ENCODE peak calls at places on chromosomes 4 and X, in five cellular contexts. One of them, this sample, is unnamed.

GRCh38 chr4:66906314-66906713 is 639.0 kb downstream of the CENPC start:
- DNase-seq in K562: no peak
- DNase-seq in HepG2: no peak
- DNase-seq in H1: no peak
- DNase-seq in GM12878: no peak
- DNase-seq in this sample: no peak

GRCh38 chr4:11342401-11342800 is 86.3 kb downstream of the HS3ST1 start:
- DNase-seq in HepG2: no peak
- DNase-seq in H1: no peak
- DNase-seq in K562: no peak
- DNase-seq in GM12878: no peak
- DNase-seq in this sample: no peak

GRCh38 chrX:40260123-40260751 is 162.5 kb upstream of the BCOR start:
- DNase-seq in GM12878: no peak
- DNase-seq in H1: no peak
- DNase-seq in K562: no peak
- DNase-seq in HepG2: no peak
- DNase-seq in this sample: no peak

GRCh38 chr4:123477804-123478209 is 81.2 kb downstream of the SPRY1 start:
- DNase-seq in H1: no peak
- DNase-seq in HepG2: peak
- DNase-seq in K562: no peak
- DNase-seq in GM12878: no peak
- DNase-seq in this sample: no peak

GRCh38 chr4:113773014-113773413 is 11.5 kb upstream of the CAMK2D start:
- DNase-seq in H1: no peak
- DNase-seq in HepG2: no peak
- DNase-seq in GM12878: no peak
- DNase-seq in K562: no peak
- DNase-seq in this sample: no peak

GRCh38 chrX:110082156-110082555 is 79.2 kb downstream of the TMEM164 start:
- DNase-seq in GM12878: no peak
- DNase-seq in HepG2: no peak
- DNase-seq in H1: no peak
- DNase-seq in K562: no peak
- DNase-seq in this sample: no peak

GRCh38 chrX:153874091-153874365 is 11.9 kb downstream of the L1CAM start:
- DNase-seq in HepG2: no peak
- DNase-seq in GM12878: no peak
- DNase-seq in H1: no peak
- DNase-seq in K562: no peak
- DNase-seq in this sample: no peak

GRCh38 chrX:18941896-18942295 is 42.0 kb downstream of the PHKA2 start:
- DNase-seq in H1: no peak
- DNase-seq in GM12878: no peak
- DNase-seq in K562: no peak
- DNase-seq in HepG2: no peak
- DNase-seq in this sample: no peak

GRCh38 chr4:71189471-71189870 is 149.3 kb upstream of the SLC4A4 start:
- DNase-seq in GM12878: no peak
- DNase-seq in H1: no peak
- DNase-seq in HepG2: no peak
- DNase-seq in K562: no peak
- DNase-seq in this sample: no peak

GRCh38 chr4:108384544-108384943 is 215.8 kb upstream of the LEF1 start:
- DNase-seq in HepG2: no peak
- DNase-seq in K562: no peak
- DNase-seq in H1: no peak
- DNase-seq in GM12878: no peak
- DNase-seq in this sample: no peak

GRCh38 chr4:1376841-1377605 is 29.2 kb downstream of the NKX1-1 start:
- DNase-seq in GM12878: no peak
- DNase-seq in HepG2: no peak
- DNase-seq in H1: no peak
- DNase-seq in K562: no peak
- DNase-seq in this sample: peak

GRCh38 chrX:38618152-38618551 is 56.8 kb downstream of the TSPAN7 start:
- DNase-seq in HepG2: no peak
- DNase-seq in H1: no peak
- DNase-seq in K562: no peak
- DNase-seq in GM12878: no peak
- DNase-seq in this sample: no peak

GRCh38 chr4:153233761-153234371 is 29.6 kb downstream of the TRIM2 start:
- DNase-seq in H1: no peak
- DNase-seq in GM12878: no peak
- DNase-seq in HepG2: no peak
- DNase-seq in K562: no peak
- DNase-seq in this sample: no peak
- TF ChIP-seq ATF2 in H1: no peak
- TF ChIP-seq ATF2 in GM12878: no peak
- TF ChIP-seq ATF2 in HepG2: no peak
- TF ChIP-seq ATF2 in K562: no peak
- TF ChIP-seq ATF2 in this sample: no peak

GRCh38 chrX:69539437-69539836 is 35.3 kb downstream of the NALF2 start:
- DNase-seq in GM12878: no peak
- DNase-seq in HepG2: no peak
- DNase-seq in H1: no peak
- DNase-seq in K562: no peak
- DNase-seq in this sample: no peak
- TF ChIP-seq ATF2 in GM12878: no peak
- TF ChIP-seq ATF2 in HepG2: no peak
- TF ChIP-seq ATF2 in H1: no peak
- TF ChIP-seq ATF2 in K562: no peak
- TF ChIP-seq ATF2 in this sample: no peak

DNA sequence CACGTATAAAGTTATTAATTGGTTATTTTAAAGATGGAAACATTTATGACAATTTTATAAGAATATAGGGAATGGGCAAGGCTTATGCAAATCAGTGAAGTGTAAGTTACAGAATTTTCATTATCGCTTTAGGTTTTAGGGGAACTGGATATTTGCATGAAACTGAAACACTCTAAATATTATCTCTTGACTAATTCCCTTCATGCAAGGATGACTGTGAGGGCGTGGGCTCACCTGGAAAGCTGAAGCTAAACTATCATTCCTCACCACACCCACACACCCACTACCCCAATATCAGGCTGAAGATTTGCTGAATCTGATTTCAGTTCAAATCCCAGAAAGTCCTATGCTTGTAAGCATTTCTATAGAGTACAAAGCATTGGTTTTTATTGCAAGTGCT is 81.7 kb upstream of the ARHGAP24 start:
- DNase-seq in H1: no peak
- DNase-seq in HepG2: no peak
- DNase-seq in K562: no peak
- DNase-seq in GM12878: peak
- DNase-seq in this sample: no peak
- TF ChIP-seq ATF2 in H1: no peak
- TF ChIP-seq ATF2 in HepG2: no peak
- TF ChIP-seq ATF2 in K562: no peak
- TF ChIP-seq ATF2 in GM12878: no peak
- TF ChIP-seq ATF2 in this sample: no peak

GRCh38 chr4:10082459-10083272 is 33.9 kb downstream of the WDR1 start:
- DNase-seq in K562: no peak
- DNase-seq in GM12878: no peak
- DNase-seq in H1: no peak
- DNase-seq in HepG2: no peak
- DNase-seq in this sample: peak

GRCh38 chr4:10079951-10080873 is 36.4 kb downstream of the WDR1 start:
- DNase-seq in K562: peak
- DNase-seq in H1: no peak
- DNase-seq in HepG2: no peak
- DNase-seq in GM12878: no peak
- DNase-seq in this sample: peak

GRCh38 chr4:10080874-10081606 is 35.6 kb downstream of the WDR1 start:
- DNase-seq in H1: no peak
- DNase-seq in K562: peak
- DNase-seq in GM12878: no peak
- DNase-seq in HepG2: no peak
- DNase-seq in this sample: peak

GRCh38 chr4:10083331-10083769 is 33.2 kb downstream of the WDR1 start:
- DNase-seq in HepG2: no peak
- DNase-seq in H1: no peak
- DNase-seq in K562: no peak
- DNase-seq in GM12878: no peak
- DNase-seq in this sample: no peak

GRCh38 chr4:10082047-10082446 is 34.6 kb downstream of the WDR1 start:
- DNase-seq in H1: no peak
- DNase-seq in GM12878: no peak
- DNase-seq in HepG2: no peak
- DNase-seq in K562: peak
- DNase-seq in this sample: no peak
- TF ChIP-seq ATF2 in H1: no peak
- TF ChIP-seq ATF2 in GM12878: no peak
- TF ChIP-seq ATF2 in HepG2: no peak
- TF ChIP-seq ATF2 in K562: no peak
- TF ChIP-seq ATF2 in this sample: no peak